ENCODE peak calls at places on chromosomes 4 and X, in five cellular contexts. O is activated T-helper 1 cell treated with Interleukin-2 at 50 U/mL for 16 hours, P is neural crest cell, I is iris pigment epithelial cell, Q is NCI-H2081. N is an unnamed sample.

GRCh38 chrX:96407501-96407900 is 277.1 kb upstream of the DIAPH2 start:
- DNase-seq in O (no peak), Q (no peak), P (no peak), I (peak), N (no peak)

GRCh38 chrX:120262781-120263719 is 12.4 kb downstream of the ZBTB33 start:
- DNase-seq in P (no peak), Q (no peak), I (no peak), O (no peak), N (no peak)

GRCh38 chr4:73864973-73865372 is 4.2 kb upstream of the CXCL1 start:
- DNase-seq in P (no peak), Q (no peak), O (no peak), I (peak), N (no peak)

GRCh38 chr4:118774989-118775388 is 60.9 kb downstream of the SEC24D start:
- DNase-seq in I (peak), Q (no peak), O (no peak), P (no peak), N (no peak)

GRCh38 chr4:152460488-152460887 is 75.4 kb downstream of the FBXW7 start:
- DNase-seq in Q (no peak), P (no peak), I (peak), O (no peak), N (no peak)

GRCh38 chrX:23660766-23661132 is 6.5 kb upstream of the PRDX4 start:
- DNase-seq in O (no peak), Q (no peak), P (no peak), I (no peak), N (no peak)

GRCh38 chr4:33037464-33037863 is 2317.3 kb downstream of the PCDH7 start:
- DNase-seq in Q (peak), P (no peak), I (no peak), O (no peak), N (no peak)

GRCh38 chr4:159027535-159027934 is 75.3 kb upstream of the RAPGEF2 start:
- DNase-seq in I (no peak), P (no peak), O (no peak), Q (no peak), N (no peak)

GRCh38 chr4:143700420-143701352 is at the start of gene FREM3:
- DNase-seq in P (peak), O (no peak), Q (peak), I (no peak), N (peak)

GRCh38 chr4:104490096-104490769 is 4.5 kb downstream of the CXXC4 start:
- DNase-seq in Q (peak), P (no peak), O (no peak), I (no peak), N (no peak)

GRCh38 chr4:151955721-151956340 is 195.0 kb upstream of the GATB start:
- DNase-seq in P (no peak), Q (no peak), I (no peak), O (no peak), N (no peak)

GRCh38 chr4:81839347-81840042 is 367.8 kb upstream of the RASGEF1B start:
- DNase-seq in Q (peak), I (no peak), O (no peak), P (no peak), N (no peak)

GRCh38 chr4:10567766-10568165 is 110.5 kb upstream of the ZNF518B start:
- DNase-seq in O (no peak), I (no peak), Q (no peak), P (no peak), N (no peak)

GRCh38 chr4:155959417-155959816 is 5.8 kb upstream of the CTSO start:
- DNase-seq in Q (no peak), I (no peak), P (no peak), O (no peak), N (no peak)

GRCh38 chr4:184166736-184167135 is 50.9 kb downstream of the ENPP6 start:
- DNase-seq in I (no peak), O (no peak), Q (no peak), P (no peak), N (no peak)

GRCh38 chr4:48243429-48243828 is 26.2 kb downstream of the TEC start:
- DNase-seq in O (no peak), P (no peak), Q (no peak), I (no peak), N (no peak)

GRCh38 chrX:140091276-140091886 is 126.1 kb upstream of the CXorf66 start:
- DNase-seq in Q (no peak), I (no peak), O (peak), P (peak), N (peak)

GRCh38 chrX:1164322-1165288 is 47.8 kb downstream of the CRLF2 start:
- DNase-seq in P (peak), I (no peak), O (no peak), Q (no peak), N (peak)

GRCh38 chr4:107719211-107719926 is 665 bp downstream of the PAPSS1 start:
- DNase-seq in P (no peak), Q (no peak), I (peak), O (no peak), N (no peak)

GRCh38 chr4:123168812-123169211 is 227.8 kb upstream of the SPRY1 start:
- DNase-seq in O (no peak), Q (no peak), I (peak), P (no peak), N (no peak)

GRCh38 chrX:55342533-55343501 is 78.1 kb upstream of the PAGE3 start:
- DNase-seq in I (peak), O (peak), Q (peak), P (no peak), N (no peak)